ENCODE peak calls at places on chromosomes 3 and 15, in five cellular contexts. W is ovary, C is foreskin fibroblast, K is mesendoderm, J is SK-N-SH. X is an unnamed sample.

GRCh38 chr3:39971450-39972081 is 162.2 kb downstream of the MYRIP start:
- DNase-seq in K (no peak), C (no peak), W (no peak), J (no peak), X (no peak)

GRCh38 chr3:10309736-10310135 is 11.2 kb downstream of the SEC13 start:
- DNase-seq in C (peak), W (no peak), K (peak), J (no peak), X (no peak)

GRCh38 chr3:195001961-195002861 is 268.7 kb downstream of the XXYLT1 start:
- DNase-seq in K (peak), C (peak), J (peak), W (no peak), X (peak)

GRCh38 chr3:55013145-55013544 is 85.3 kb upstream of the LRTM1 start:
- DNase-seq in C (peak), K (peak), J (peak), W (no peak), X (no peak)

GRCh38 chr3:13045904-13046568 is 27.2 kb downstream of the IQSEC1 start:
- DNase-seq in C (no peak), K (no peak), J (no peak), W (no peak), X (no peak)

GRCh38 chr15:70625438-70625837 is 137.9 kb downstream of the UACA start:
- DNase-seq in K (no peak), W (no peak), J (no peak), C (no peak), X (no peak)

GRCh38 chr3:72380193-72380592 is 468.1 kb downstream of the SHQ1 start:
- DNase-seq in K (no peak), C (peak), W (no peak), J (no peak), X (no peak)

GRCh38 chr3:191253089-191253799 is 54.2 kb downstream of the OSTN start:
- DNase-seq in K (no peak), C (no peak), W (no peak), J (no peak), X (no peak)

GRCh38 chr15:69200773-69201745 is 40.6 kb downstream of the GLCE start:
- DNase-seq in K (peak), W (no peak), C (no peak), J (no peak), X (no peak)

GRCh38 chr15:40379853-40380252 is 2.7 kb upstream of the KNSTRN start:
- DNase-seq in K (peak), C (peak), J (no peak), W (no peak), X (peak)

GRCh38 chr3:170815930-170816329 is 54.1 kb downstream of the RPL22L1 start:
- DNase-seq in W (no peak), J (no peak), K (peak), C (no peak), X (no peak)

GRCh38 chr3:114878119-114878839 is 268.8 kb downstream of the ZBTB20 start:
- DNase-seq in K (no peak), C (peak), J (no peak), W (no peak), X (no peak)

GRCh38 chr15:41465822-41466421 is 27.8 kb upstream of the ITPKA start:
- DNase-seq in K (peak), J (peak), W (no peak), C (peak), X (no peak)

GRCh38 chr3:60584250-60584649 is 667.0 kb downstream of the FHIT start:
- DNase-seq in C (no peak), W (no peak), K (no peak), J (no peak), X (no peak)

GRCh38 chr15:64640146-64640868 is 135.1 kb downstream of the RBPMS2 start:
- DNase-seq in K (no peak), C (no peak), W (no peak), J (no peak), X (no peak)

GRCh38 chr3:107236661-107237375 is 140.4 kb upstream of the CCDC54 start:
- DNase-seq in J (peak), W (no peak), C (peak), K (peak), X (no peak)

GRCh38 chr3:178665747-178666146 is 129.5 kb downstream of the KCNMB2 start:
- DNase-seq in W (no peak), C (no peak), K (no peak), J (no peak), X (no peak)

GRCh38 chr3:125394406-125394805 is 19.3 kb upstream of the ZNF148 start:
- DNase-seq in C (peak), K (no peak), W (no peak), J (no peak), X (no peak)

GRCh38 chr15:25798207-25798931 is 64.8 kb downstream of the ATP10A start:
- DNase-seq in K (no peak), W (no peak), C (peak), J (peak), X (no peak)

GRCh38 chr3:183517656-183518055 is 37.9 kb downstream of the KLHL6 start:
- DNase-seq in J (no peak), K (no peak), W (no peak), C (no peak), X (no peak)

GRCh38 chr15:62492900-62493299 is 327.8 kb upstream of the C2CD4B start:
- DNase-seq in W (no peak), C (peak), J (peak), K (no peak), X (peak)

GRCh38 chr3:70570584-70570983 is 258.1 kb upstream of the MDFIC2 start:
- DNase-seq in K (no peak), J (no peak), C (no peak), W (no peak), X (no peak)

GRCh38 chr3:14175383-14176037 is 2.9 kb downstream of the XPC start:
- DNase-seq in C (peak), J (no peak), K (no peak), W (no peak), X (no peak)

GRCh38 chr3:177521305-177521704 is 324.0 kb upstream of the TBL1XR1 start:
- DNase-seq in J (no peak), K (peak), W (no peak), C (no peak), X (no peak)

DNA sequence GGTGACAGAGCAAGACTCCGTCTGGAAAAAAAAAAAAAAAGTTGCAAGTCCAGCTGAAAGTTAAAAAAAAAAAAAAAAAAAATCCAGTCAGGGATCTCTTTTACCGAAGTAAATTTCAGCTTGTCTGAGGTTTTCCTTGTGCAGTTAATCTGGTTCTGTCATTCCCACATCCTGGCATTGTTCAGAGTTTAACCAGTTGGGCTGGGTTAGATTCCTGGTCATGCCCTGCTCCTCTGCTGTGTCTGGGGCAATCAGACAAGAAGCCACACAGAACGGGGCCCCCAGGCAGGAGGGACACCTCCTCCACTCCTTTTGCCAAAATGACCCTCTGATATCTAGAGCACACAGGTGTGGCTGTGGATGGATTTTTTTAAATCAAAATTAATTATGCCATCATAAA is 84.1 kb upstream of the KLHL25 start:
- DNase-seq in K (no peak), C (no peak), J (no peak), W (no peak), X (no peak)
- H3K4me3 ChIP-seq in K (no peak), C (no peak), J (no peak), W (no peak), X (no peak)

GRCh38 chr15:90989040-90989768 is 5.1 kb downstream of the PRC1 start:
- DNase-seq in K (no peak), C (no peak), W (no peak), J (no peak), X (no peak)
- H3K4me3 ChIP-seq in K (no peak), C (no peak), W (no peak), J (no peak), X (no peak)

GRCh38 chr3:122088519-122088918 is 33.4 kb downstream of the CD86 start:
- DNase-seq in W (no peak), J (no peak), K (no peak), C (no peak), X (no peak)
- H3K4me3 ChIP-seq in W (no peak), J (no peak), K (no peak), C (no peak), X (no peak)

DNA sequence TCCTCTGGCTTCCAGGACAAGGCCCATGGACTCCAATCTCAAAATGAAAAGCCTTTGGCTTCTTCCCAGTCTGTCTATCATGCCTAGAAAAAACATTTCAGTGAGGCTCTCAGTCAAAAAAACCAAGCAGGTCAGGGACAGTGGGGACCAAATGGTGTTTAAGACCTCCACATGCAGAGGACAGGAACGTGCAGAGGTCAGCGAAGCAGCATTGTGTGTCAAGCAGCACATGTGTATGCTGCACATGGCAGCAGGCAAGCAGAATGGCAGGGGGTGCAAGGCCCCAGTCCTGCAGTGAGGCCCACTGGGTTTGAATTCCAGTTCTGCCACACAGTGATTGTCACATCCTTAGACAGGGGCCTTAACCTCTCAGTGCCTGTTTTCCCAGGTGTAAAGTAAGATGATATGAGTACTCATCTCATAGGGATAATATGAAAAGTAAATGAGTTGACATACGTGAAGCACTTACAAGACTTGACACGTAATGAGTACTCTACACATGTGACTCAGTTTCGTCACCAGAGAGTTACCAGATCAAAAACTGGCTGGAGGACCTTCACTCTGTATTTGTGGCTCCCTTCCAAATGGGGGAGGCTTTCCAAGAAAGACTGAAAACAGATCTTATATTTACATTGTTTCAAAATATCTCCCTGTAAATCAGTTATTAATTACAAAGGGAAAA is 11.2 kb downstream of the STIMATE start:
- DNase-seq in K (no peak), W (no peak), C (no peak), J (no peak), X (no peak)
- H3K4me3 ChIP-seq in K (no peak), W (no peak), C (no peak), J (no peak), X (no peak)

GRCh38 chr3:66442254-66443249 is 58.3 kb downstream of the LRIG1 start:
- DNase-seq in C (peak), K (peak), W (peak), J (no peak), X (peak)
- H3K4me3 ChIP-seq in C (peak), K (no peak), W (no peak), J (no peak), X (no peak)

DNA sequence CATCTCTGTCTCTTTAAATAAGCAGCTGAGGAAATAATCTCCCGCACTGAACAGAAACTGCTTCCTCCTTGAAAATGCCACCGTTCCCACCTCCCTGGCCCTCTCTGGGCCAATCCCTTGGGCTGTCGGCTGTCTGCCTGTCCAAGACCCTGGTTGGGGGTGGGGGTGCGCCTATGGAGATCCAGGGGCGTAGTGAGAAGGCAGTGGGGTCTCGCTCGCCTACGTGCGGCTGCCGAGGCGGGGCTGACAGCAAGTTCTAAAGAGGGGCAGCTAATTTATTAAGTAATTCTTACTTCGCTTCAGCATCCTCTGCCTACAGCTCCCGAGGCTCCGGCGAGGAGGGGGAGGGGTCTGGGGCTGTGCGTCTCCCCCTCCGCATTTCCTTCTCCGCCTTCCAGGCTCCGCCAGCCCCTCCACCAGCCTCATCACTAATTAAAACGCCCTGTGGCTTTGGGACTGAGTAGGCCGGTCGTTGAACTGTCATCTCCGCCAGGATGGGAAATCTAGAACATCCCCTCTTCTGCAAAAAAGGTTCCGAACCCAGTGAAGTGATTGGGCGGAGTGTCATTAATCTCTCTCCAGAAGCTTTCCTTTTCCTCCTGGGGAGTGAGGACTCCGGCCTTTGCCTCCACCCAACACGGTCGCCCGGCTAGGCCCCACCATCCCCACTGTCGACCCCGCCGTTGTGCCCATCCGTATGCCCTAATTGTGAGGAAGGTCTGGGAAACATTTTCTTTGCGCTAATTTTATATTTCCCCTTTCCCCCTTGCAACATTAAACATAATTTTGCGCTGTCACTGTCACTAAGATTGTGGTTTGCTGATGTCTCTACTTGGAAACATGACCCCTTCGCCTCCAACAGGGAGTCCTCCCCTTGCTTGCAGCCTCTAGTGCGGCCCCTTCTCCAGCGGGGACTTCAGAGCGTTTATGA is 16.9 kb downstream of the NR2F2 start:
- DNase-seq in W (peak), C (no peak), K (no peak), J (no peak), X (peak)
- H3K4me3 ChIP-seq in W (peak), C (peak), K (no peak), J (no peak), X (peak)

DNA sequence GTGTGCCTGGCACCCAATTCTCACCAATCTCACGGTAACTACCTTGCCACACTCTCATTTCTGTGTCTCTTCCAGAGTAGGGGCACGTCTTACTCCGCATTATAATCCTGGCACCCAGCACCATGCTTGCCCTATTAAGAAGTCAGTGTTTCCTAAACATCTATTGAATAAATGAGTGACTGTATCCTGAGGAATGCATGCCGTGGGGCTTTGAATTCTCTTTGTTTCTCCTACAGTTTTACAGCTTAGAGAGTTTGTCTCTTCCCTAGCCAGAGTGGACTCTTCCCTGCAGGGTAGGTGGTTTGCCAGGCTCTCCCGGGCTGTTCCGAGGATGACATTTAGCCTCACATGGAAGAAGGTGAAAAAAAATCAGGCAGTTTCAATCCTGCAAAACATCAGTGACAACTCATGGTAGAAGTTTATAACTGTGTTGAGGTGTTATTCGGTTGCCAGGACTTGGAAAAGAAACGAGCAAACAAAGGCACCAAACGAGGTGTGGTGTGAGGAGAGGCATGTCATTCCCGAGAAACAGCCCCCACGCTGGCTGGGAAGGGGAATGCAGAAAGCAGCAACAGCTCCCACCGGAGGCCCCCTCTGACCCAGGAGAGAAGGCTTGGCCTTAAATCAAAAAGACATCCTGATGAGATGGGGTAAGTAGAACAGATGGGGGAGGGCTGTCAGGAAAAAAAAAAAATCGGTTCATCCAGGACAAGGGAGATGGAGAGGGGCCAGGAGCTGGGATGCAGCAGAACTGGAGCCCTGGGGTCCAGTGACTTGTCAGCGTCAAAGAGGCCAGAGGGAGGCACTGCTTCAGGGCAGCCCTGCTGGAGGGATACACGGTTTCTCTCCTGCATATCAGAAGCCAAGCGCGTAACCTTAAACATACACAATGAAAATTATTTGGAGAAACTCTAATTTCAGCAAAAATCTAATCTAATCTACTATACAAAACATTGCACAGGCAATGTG is 168.4 kb upstream of the ARRDC4 start:
- DNase-seq in C (no peak), K (peak), J (no peak), W (no peak), X (no peak)
- H3K4me3 ChIP-seq in C (no peak), K (no peak), J (no peak), W (no peak), X (no peak)

GRCh38 chr3:197027896-197028710 is 1.5 kb downstream of the MELTF start:
- DNase-seq in K (no peak), W (no peak), J (no peak), C (no peak), X (no peak)
- H3K4me3 ChIP-seq in K (no peak), W (no peak), J (peak), C (peak), X (no peak)

DNA sequence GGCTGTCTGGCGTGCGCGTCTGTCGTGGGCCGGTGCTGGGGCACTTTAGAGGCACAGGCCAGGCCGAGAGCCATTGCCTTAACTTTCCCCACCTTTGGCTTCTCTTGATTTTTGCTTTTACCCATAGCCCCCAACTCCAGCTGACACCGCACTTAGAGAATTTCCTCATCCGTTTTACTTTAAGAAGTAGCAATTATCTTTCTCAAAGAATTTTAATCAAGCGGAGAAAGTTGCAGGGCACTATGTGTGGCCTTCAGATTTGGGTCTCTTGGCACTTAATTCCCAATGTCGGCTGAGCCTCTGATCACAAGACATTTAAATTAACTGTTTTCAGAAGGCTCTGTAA is 1.2 kb downstream of the ALDH1A3 start:
- DNase-seq in C (no peak), W (no peak), K (no peak), J (no peak), X (no peak)
- H3K4me3 ChIP-seq in C (no peak), W (no peak), K (no peak), J (peak), X (no peak)